ENCODE peak calls at places on chromosomes 3 and 15, in four cellular contexts. P, D, Q and T are unnamed samples.

GRCh38 chr3:42033741-42034140 is 57.4 kb upstream of the TRAK1 start:
- DNase-seq in P (no peak), Q (no peak), D (no peak), T (no peak)

GRCh38 chr3:48569808-48570450 is 6.3 kb upstream of the UCN2 start:
- DNase-seq in P (no peak), Q (no peak), D (no peak), T (no peak)

GRCh38 chr3:15656342-15656741 is 54.8 kb downstream of the BTD start:
- DNase-seq in Q (no peak), D (no peak), P (no peak), T (no peak)

GRCh38 chr3:26714485-26714884 is 91.9 kb downstream of the LRRC3B start:
- DNase-seq in Q (no peak), D (no peak), P (no peak), T (no peak)

GRCh38 chr3:107969994-107970896 is 120.6 kb downstream of the CD47 start:
- DNase-seq in D (no peak), P (no peak), Q (no peak), T (peak; percentile 27)

GRCh38 chr15:63503739-63504246 is 600 bp upstream of the USP3 start:
- DNase-seq in Q (peak; percentile 77), P (peak; percentile 34), D (peak; percentile 77), T (peak; percentile 90)

GRCh38 chr3:186057594-186057993 is 51.3 kb downstream of the ETV5 start:
- DNase-seq in D (no peak), P (no peak), Q (no peak), T (peak; percentile 40)

GRCh38 chr15:75140080-75140879 is 61.4 kb upstream of the C15orf39 start:
- DNase-seq in D (no peak), P (no peak), Q (no peak), T (no peak)

GRCh38 chr15:39191871-39192281 is 389.0 kb upstream of the THBS1 start:
- DNase-seq in Q (no peak), D (no peak), P (no peak), T (no peak)